ENCODE peak calls at places on chromosomes 16 and 17, in five cellular contexts. C is neuronal stem cell, P is trophoblast cell, X is H9, U is H1. Z is an unnamed sample.

GRCh38 chr17:69236946-69237345 is 8.3 kb upstream of the ABCA10 start:
- DNase-seq in C (no peak), P (no peak), X (no peak), U (no peak), Z (no peak)

GRCh38 chr16:31138621-31139578 is 3.4 kb upstream of the PRSS8 start:
- DNase-seq in C (no peak), P (peak), X (peak), U (peak), Z (peak)

GRCh38 chr17:76953926-76954325 is 85.7 kb downstream of the MGAT5B start:
- DNase-seq in C (no peak), P (no peak), X (no peak), U (no peak), Z (no peak)

GRCh38 chr17:27974531-27975145 is 67.8 kb upstream of the NLK start:
- DNase-seq in C (no peak), P (no peak), X (no peak), U (no peak), Z (no peak)

GRCh38 chr17:59366773-59367656 is 35.6 kb downstream of the YPEL2 start:
- DNase-seq in C (no peak), P (peak), X (no peak), U (no peak), Z (peak)

GRCh38 chr17:59400858-59401257 is 69.4 kb downstream of the YPEL2 start:
- DNase-seq in C (no peak), P (no peak), X (no peak), U (no peak), Z (no peak)

GRCh38 chr16:71775949-71776348 is 32.7 kb downstream of the AP1G1 start:
- DNase-seq in C (no peak), P (no peak), X (no peak), U (no peak), Z (no peak)

GRCh38 chr17:67316776-67317175 is 49.6 kb downstream of the PSMD12 start:
- DNase-seq in C (no peak), P (no peak), X (no peak), U (no peak), Z (no peak)

GRCh38 chr17:83062011-83062817 is 17.2 kb upstream of the METRNL start:
- DNase-seq in C (no peak), P (no peak), X (peak), U (peak), Z (no peak)

GRCh38 chr16:65312795-65313194 is 190.9 kb upstream of the CDH11 start:
- DNase-seq in C (no peak), P (no peak), X (no peak), U (no peak), Z (peak)

GRCh38 chr16:50526796-50527195 is 21.4 kb upstream of the NKD1 start:
- DNase-seq in C (no peak), P (no peak), X (peak), U (peak), Z (no peak)

GRCh38 chr17:71638668-71639067 is 482.2 kb upstream of the SOX9 start:
- DNase-seq in C (no peak), P (no peak), X (no peak), U (no peak), Z (no peak)

GRCh38 chr17:83124871-83125514 is 45.6 kb downstream of the METRNL start:
- DNase-seq in C (no peak), P (no peak), X (peak), U (no peak), Z (no peak)

GRCh38 chr17:48960834-48961515 is 7.4 kb downstream of the GIP start:
- DNase-seq in C (no peak), P (no peak), X (peak), U (peak), Z (no peak)

GRCh38 chr17:80287806-80288579 is 27.3 kb downstream of the RNF213 start:
- DNase-seq in C (no peak), P (no peak), X (no peak), U (no peak), Z (no peak)

GRCh38 chr16:73672135-73672534 is 624.2 kb upstream of the ZFHX3 start:
- DNase-seq in C (no peak), P (no peak), X (no peak), U (no peak), Z (no peak)

GRCh38 chr16:73669535-73670274 is 621.8 kb upstream of the ZFHX3 start:
- DNase-seq in C (no peak), P (no peak), X (no peak), U (no peak), Z (no peak)

GRCh38 chr16:73671102-73671501 is 623.2 kb upstream of the ZFHX3 start:
- DNase-seq in C (no peak), P (no peak), X (no peak), U (no peak), Z (no peak)
- H2BK12ac ChIP-seq in C (no peak), P (no peak), X (no peak), U (no peak), Z (no peak)

GRCh38 chr17:38711792-38712571 is 6.9 kb downstream of the MLLT6 start:
- DNase-seq in C (no peak), P (no peak), X (peak), U (no peak), Z (no peak)
- H3K9ac ChIP-seq in C (peak), P (no peak), X (no peak), U (no peak), Z (no peak)

GRCh38 chr16:1907226-1907849 is 10.9 kb downstream of the HS3ST6 start:
- DNase-seq in C (no peak), P (no peak), X (peak), U (no peak), Z (no peak)

GRCh38 chr16:1906846-1907165 is 11.4 kb downstream of the HS3ST6 start:
- DNase-seq in C (no peak), P (no peak), X (no peak), U (no peak), Z (no peak)

GRCh38 chr16:1908081-1908633 is 10.1 kb downstream of the HS3ST6 start:
- DNase-seq in C (no peak), P (no peak), X (no peak), U (no peak), Z (no peak)

GRCh38 chr16:1903845-1904820 is 14.1 kb downstream of the HS3ST6 start:
- DNase-seq in C (no peak), P (no peak), X (no peak), U (no peak), Z (no peak)

DNA sequence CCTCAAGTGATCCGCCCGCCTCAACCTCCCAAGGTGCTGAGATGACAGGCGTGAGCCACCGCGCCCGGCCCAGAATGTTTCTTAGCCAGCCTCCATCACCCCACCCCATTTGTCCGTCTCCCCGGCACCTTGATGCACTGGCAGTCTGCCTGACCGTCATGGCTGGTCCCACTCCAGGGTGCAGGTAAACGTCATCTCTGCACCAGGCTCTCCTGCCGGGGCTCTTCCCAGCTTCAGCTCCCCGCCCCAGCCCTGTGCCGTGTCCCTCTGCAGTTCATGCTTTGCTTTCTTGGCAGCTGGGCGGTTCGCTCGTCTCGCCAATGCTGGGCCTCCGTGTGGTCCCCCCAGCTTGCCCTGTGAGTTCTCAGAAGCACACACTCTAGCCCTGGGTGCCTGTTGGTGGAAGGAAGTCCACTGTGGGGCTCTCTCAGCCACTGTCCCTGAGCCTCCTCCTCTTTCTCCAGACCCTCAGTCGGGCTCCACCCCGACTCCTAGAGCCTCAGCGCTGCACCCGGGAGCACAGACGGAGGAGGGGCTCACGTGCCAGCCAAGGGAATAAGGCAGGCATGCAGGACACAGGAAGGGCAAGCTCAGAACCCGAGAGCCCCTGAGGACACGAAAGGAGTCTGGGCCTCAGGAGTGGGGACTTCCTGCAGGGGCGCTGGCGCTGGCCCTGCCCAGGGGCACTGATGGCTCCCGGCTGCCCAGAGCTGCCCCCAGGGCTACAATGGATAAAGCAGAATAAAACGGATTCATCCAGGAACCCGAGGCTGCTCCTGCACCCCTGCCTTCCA is 12.0 kb downstream of the HS3ST6 start:
- DNase-seq in C (no peak), P (no peak), X (peak), U (no peak), Z (no peak)
- H2BK12ac ChIP-seq in C (no peak), P (no peak), X (no peak), U (no peak), Z (no peak)

GRCh38 chr16:86578499-86579267 is at the start of gene FOXL1:
- DNase-seq in C (no peak), P (no peak), X (peak), U (peak), Z (peak)
- H3K9ac ChIP-seq in C (peak), P (no peak), X (no peak), U (no peak), Z (peak)

GRCh38 chr16:23301251-23302044 is 654 bp upstream of the SCNN1B start:
- DNase-seq in C (no peak), P (no peak), X (no peak), U (peak), Z (no peak)

GRCh38 chr16:23303685-23304084 is 1.6 kb downstream of the SCNN1B start:
- DNase-seq in C (no peak), P (no peak), X (no peak), U (no peak), Z (no peak)

GRCh38 chr16:23302045-23302956 is at the start of gene SCNN1B:
- DNase-seq in C (peak), P (no peak), X (peak), U (peak), Z (no peak)

GRCh38 chr16:23306199-23307100 is 4.3 kb downstream of the SCNN1B start:
- DNase-seq in C (no peak), P (peak), X (no peak), U (no peak), Z (no peak)

DNA sequence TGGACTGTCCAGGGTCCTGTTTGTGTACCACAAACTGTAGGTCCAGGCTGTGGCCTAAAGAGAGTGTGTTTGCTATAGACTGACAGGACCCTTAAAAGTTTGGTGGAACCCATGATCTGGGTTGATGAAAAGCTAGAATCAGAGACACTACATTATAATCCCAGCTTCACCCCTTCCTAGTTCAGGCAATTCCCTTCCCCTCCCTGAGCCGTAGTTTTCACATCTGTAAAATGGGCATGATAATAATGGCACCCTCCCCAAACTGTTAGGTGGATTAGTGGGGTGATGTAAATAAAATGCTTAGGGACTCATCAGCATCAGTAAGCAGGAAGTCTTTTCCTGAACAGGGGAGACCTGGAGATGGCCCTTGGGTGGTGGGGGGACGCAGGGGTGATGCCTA is 2.5 kb downstream of the SCNN1B start:
- DNase-seq in C (no peak), P (no peak), X (no peak), U (no peak), Z (no peak)
- H2BK12ac ChIP-seq in C (no peak), P (no peak), X (no peak), U (no peak), Z (no peak)

DNA sequence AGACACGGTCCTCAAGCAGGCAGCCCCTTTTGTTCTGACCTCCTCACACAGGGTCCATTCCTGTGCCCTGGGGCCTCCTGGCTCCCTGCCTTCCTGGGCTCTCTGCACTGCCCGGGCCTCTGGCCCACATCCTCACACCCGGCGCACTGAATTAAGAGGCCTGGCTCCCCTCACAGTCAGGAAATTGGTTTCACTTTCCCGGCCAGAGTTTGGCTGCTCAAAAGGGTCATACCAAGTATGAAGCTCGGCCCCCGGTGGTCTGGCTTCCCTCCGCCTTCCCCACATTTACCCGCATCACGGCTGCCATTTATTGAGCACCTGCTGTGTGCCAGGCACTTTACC is 220.0 kb downstream of the NTN1 start:
- DNase-seq in C (no peak), P (no peak), X (no peak), U (no peak), Z (peak)
- H3K9ac ChIP-seq in C (no peak), P (no peak), X (no peak), U (no peak), Z (peak)

DNA sequence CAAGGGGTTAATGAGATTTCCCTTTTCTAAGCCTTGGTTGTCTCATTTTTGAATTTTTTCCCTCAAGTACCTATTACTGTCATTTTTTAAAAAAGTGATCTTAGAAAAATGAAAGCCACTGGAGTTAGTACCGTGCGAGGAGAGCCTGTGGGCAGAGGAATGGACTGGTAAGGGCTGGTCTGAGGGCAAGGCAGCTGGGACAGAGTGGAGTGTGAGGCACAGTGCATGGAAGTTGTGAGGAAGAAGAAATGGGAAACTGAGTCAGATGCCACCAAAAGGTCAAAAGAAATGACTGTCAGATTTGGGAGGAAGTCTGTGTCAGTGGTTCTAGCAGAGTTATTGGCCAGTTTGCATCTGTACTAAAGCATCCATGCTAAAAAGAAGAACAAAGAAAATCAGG is 8.2 kb downstream of the RASD1 start:
- DNase-seq in C (no peak), P (no peak), X (no peak), U (no peak), Z (no peak)
- H2BK12ac ChIP-seq in C (no peak), P (no peak), X (no peak), U (no peak), Z (no peak)

GRCh38 chr17:78977992-78978973 is 1.4 kb downstream of the LGALS3BP start:
- DNase-seq in C (no peak), P (no peak), X (no peak), U (no peak), Z (no peak)
- H3K9ac ChIP-seq in C (no peak), P (no peak), X (no peak), U (no peak), Z (peak)

DNA sequence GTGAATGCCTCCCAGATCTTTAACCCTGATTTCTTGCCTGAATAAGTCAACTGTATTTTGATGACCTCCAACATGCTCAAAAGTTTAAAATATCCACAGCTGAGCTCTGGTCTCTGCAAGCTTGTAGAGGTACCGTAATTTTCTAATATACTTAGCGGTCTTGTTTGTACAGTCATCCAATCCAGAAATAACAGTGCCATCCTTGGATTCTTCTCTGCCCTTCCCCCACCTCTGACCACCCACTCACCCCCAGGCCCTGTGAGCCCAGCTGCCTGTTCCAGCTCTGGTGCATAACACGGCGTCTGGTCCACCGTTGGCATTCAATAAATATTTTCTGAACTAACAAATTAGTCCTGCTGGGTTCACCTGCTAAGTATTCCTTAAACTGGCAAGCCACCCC is 113.1 kb downstream of the SDK2 start:
- DNase-seq in C (no peak), P (no peak), X (no peak), U (no peak), Z (no peak)
- H2BK12ac ChIP-seq in C (no peak), P (no peak), X (no peak), U (no peak), Z (no peak)

GRCh38 chr16:26993511-26993910 is 73.2 kb upstream of the C16orf82 start:
- DNase-seq in C (no peak), P (no peak), X (no peak), U (no peak), Z (no peak)

GRCh38 chr16:26995522-26995921 is 71.2 kb upstream of the C16orf82 start:
- DNase-seq in C (no peak), P (no peak), X (no peak), U (no peak), Z (no peak)

GRCh38 chr16:26988186-26988585 is 78.5 kb upstream of the C16orf82 start:
- DNase-seq in C (no peak), P (no peak), X (no peak), U (no peak), Z (no peak)

GRCh38 chr16:26992661-26993365 is 73.9 kb upstream of the C16orf82 start:
- DNase-seq in C (peak), P (no peak), X (no peak), U (no peak), Z (no peak)

GRCh38 chr16:26993988-26994387 is 72.7 kb upstream of the C16orf82 start:
- DNase-seq in C (no peak), P (no peak), X (no peak), U (no peak), Z (peak)
- H3K9ac ChIP-seq in C (no peak), P (no peak), X (no peak), U (no peak), Z (peak)

Z was measured in mesenchymal stem cell.